ENCODE peak calls at places on chromosomes 2 and 18, in eight cellular contexts. L is upper lobe of right lung; U is body of pancreas; I is uterus; K is vagina; E is ovary; G is osteoblast; Y is CD4-positive, alpha-beta memory T cell. X is an unnamed sample.

GRCh38 chr2:217568289-217568985 is 434.4 kb downstream of the TNS1 start:
- DNase-seq in L (no peak), U (no peak), I (no peak), K (no peak), E (no peak), G (peak; percentile 2), Y (no peak), X (no peak)

GRCh38 chr2:16141641-16141921 is 201.2 kb downstream of the MYCN start:
- DNase-seq in L (no peak), U (no peak), I (no peak), K (no peak), E (no peak), G (no peak), Y (no peak), X (no peak)

GRCh38 chr2:241272298-241272721 is 43.2 kb downstream of the HDLBP start:
- DNase-seq in L (peak; percentile 80), U (peak; percentile 59), I (peak; percentile 45), K (peak; percentile 72), E (peak; percentile 55), G (no peak), Y (no peak), X (no peak)

GRCh38 chr2:185939858-185940257 is 201.3 kb downstream of the FSIP2 start:
- DNase-seq in L (no peak), U (no peak), I (no peak), K (no peak), E (no peak), G (no peak), Y (no peak), X (no peak)

GRCh38 chr2:112709703-112710102 is 11.1 kb upstream of the NT5DC4 start:
- DNase-seq in L (no peak), U (no peak), I (no peak), K (peak; percentile 67), E (no peak), G (no peak), Y (no peak), X (no peak)

GRCh38 chr2:203675086-203675485 is 31.4 kb upstream of the CD28 start:
- DNase-seq in L (no peak), U (no peak), I (no peak), K (no peak), E (no peak), G (peak; percentile 79), Y (no peak), X (no peak)

GRCh38 chr18:2547477-2548087 is 23.7 kb downstream of the METTL4 start:
- DNase-seq in L (no peak), U (no peak), I (no peak), K (no peak), E (no peak), G (peak; percentile 48), Y (peak; percentile 40), X (peak; percentile 53)

GRCh38 chr18:32661486-32662299 is 111.1 kb downstream of the KLHL14 start:
- DNase-seq in L (no peak), U (no peak), I (no peak), K (no peak), E (no peak), G (no peak), Y (no peak), X (no peak)

GRCh38 chr2:46337208-46337994 is 40.2 kb downstream of the EPAS1 start:
- DNase-seq in L (no peak), U (peak; percentile 62), I (no peak), K (no peak), E (no peak), G (no peak), Y (no peak), X (no peak)

DNA sequence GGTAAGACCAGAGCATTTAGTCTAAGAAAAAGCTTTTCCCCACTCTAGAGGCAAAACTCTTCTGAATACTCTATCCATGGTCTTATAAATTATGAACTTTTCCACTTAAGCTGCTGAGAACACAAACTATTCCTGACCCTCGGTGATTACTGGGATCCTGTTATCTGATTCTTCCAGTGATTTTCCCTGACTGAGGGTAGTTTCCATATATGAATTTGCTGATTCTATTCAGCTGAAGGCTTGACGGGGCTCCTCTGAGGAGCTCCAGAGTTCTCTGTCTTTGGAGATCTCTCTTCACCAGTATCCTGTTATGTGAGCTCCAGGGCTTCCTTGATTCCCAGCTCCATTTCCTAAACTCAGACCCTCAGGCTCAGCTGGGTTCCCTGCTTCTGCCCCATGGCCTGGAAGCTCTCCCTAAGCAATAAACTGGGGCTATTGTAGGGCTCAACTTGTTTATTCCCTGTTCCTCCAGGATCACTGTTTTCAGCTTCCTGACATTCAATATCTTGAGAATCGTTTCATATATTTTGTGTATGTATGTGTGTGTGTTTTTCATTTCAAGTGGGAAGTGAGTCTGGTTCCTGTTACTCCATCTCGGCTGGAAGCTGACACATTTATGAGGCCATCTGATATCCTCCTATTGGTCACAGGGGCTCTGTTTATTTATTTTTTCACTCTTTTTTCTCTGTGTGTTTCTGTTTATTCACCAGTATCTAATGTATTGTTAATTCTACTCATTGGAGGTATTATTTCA is 78.2 kb downstream of the ARHGAP28 start:
- DNase-seq in L (no peak), U (no peak), I (no peak), K (no peak), E (no peak), G (no peak), Y (no peak), X (no peak)
- H3K4me3 ChIP-seq in L (no peak overlapping the region), U (no peak overlapping the region), I (no peak overlapping the region), K (no peak overlapping the region), E (no peak overlapping the region), G (no peak overlapping the region), Y (no peak overlapping the region), X (no peak overlapping the region)

GRCh38 chr2:234885113-234885512 is 66.7 kb upstream of the SH3BP4 start:
- DNase-seq in L (no peak), U (peak; percentile 77), I (no peak), K (no peak), E (no peak), G (no peak), Y (no peak), X (no peak)

GRCh38 chr2:234884591-234884990 is 67.2 kb upstream of the SH3BP4 start:
- DNase-seq in L (no peak), U (peak; percentile 23), I (no peak), K (no peak), E (no peak), G (no peak), Y (no peak), X (no peak)

GRCh38 chr2:234879671-234880455 is 72.0 kb upstream of the SH3BP4 start:
- DNase-seq in L (no peak), U (peak; percentile 25), I (no peak), K (no peak), E (no peak), G (peak; percentile 67), Y (no peak), X (no peak)

GRCh38 chr2:234881413-234882241 is 70.2 kb upstream of the SH3BP4 start:
- DNase-seq in L (peak; percentile 91), U (peak; percentile 94), I (peak; percentile 87), K (no peak), E (peak; percentile 80), G (peak; percentile 96), Y (peak; percentile 19), X (peak; percentile 60)

DNA sequence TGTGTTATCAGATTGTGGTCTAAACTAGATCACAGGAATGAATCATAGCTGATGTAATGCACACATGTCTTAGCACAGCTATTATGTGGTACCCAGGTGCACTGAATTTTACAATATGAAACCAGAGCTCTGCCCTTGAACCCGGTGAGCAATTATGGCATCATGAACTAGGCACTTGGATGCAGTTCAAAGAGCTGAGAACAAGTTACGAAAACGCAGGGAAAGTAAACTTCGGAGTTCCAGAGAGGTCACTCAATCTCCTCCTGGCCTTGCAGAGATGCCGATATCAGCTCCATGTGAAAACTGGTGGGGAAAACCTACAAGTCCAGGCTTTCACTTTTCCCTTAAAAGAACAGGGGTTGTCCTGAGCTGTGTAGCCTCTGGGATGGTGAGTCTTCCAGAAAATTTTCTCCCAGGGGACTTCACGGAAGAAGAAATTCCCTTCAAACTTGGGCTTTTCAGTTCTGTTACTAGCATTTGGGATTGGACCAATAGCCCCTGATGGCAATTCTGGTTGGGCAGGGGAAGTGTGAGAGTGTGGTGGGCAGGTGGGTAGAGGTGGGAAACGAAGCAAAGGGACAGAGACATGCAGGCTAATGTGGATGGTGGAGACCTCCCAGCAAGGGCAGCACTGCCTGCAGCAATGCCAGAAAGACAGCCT is 71.1 kb upstream of the SH3BP4 start:
- DNase-seq in L (no peak), U (peak; percentile 78), I (no peak), K (no peak), E (no peak), G (peak; percentile 53), Y (no peak), X (peak; percentile 31)
- H3K4me3 ChIP-seq in L (no peak overlapping the region), U (no peak overlapping the region), I (no peak overlapping the region), K (no peak overlapping the region), E (no peak overlapping the region), G (peak overlapping the region; percentile 16), Y (no peak overlapping the region), X (no peak overlapping the region)

DNA sequence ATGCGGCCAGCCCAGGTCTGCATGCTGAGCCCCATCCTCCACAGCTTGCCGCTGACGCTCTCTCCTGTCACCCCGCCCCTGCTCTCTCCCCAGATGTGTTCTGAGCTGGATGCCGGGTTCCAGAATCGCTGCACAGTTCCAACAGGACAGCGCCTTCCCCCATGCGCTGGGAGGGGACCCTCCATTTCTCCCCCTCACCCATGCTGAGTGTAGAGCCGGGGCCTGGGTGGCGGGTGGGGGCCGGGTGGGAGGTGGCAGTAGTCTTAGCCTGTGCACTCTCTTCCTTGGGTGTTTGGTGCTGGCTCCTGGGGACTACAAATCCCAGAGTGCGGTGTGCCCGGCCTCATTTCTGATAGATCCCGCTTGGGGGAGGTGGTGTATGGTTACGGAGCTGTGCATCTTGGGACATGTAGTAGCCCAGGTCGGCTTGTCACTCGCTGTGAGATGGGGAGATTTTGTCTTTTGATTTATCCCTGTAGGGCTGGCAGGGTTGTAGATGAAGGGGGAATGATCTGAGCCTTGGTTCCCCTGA is 6.8 kb downstream of the DNAJB2 start:
- DNase-seq in L (peak; percentile 40), U (no peak), I (peak; percentile 68), K (no peak), E (peak; percentile 76), G (peak; percentile 92), Y (no peak), X (no peak)
- H3K4me3 ChIP-seq in L (no peak overlapping the region), U (no peak overlapping the region), I (no peak overlapping the region), K (peak overlapping the region; percentile 13), E (no peak overlapping the region), G (no peak overlapping the region), Y (no peak overlapping the region), X (no peak overlapping the region)

GRCh38 chr2:3953117-3953516 is 249.7 kb downstream of the DCDC2C start:
- DNase-seq in L (no peak), U (no peak), I (no peak), K (no peak), E (no peak), G (no peak), Y (no peak), X (no peak)

GRCh38 chr2:3956892-3957291 is 253.5 kb downstream of the DCDC2C start:
- DNase-seq in L (no peak), U (no peak), I (no peak), K (no peak), E (no peak), G (no peak), Y (no peak), X (no peak)

GRCh38 chr2:3956344-3956743 is 253.0 kb downstream of the DCDC2C start:
- DNase-seq in L (no peak), U (no peak), I (no peak), K (no peak), E (no peak), G (no peak), Y (no peak), X (no peak)

GRCh38 chr2:3951131-3951954 is 248.0 kb downstream of the DCDC2C start:
- DNase-seq in L (no peak), U (no peak), I (no peak), K (no peak), E (no peak), G (no peak), Y (no peak), X (no peak)
- H3K4me3 ChIP-seq in L (no peak overlapping the region), U (no peak overlapping the region), I (no peak overlapping the region), K (no peak overlapping the region), E (no peak overlapping the region), G (no peak overlapping the region), Y (no peak overlapping the region), X (no peak overlapping the region)

GRCh38 chr2:25410370-25410769 is 68.6 kb upstream of the DNMT3A start:
- DNase-seq in L (no peak), U (no peak), I (no peak), K (no peak), E (no peak), G (no peak), Y (no peak), X (no peak)
- H3K4me3 ChIP-seq in L (no peak overlapping the region), U (no peak overlapping the region), I (no peak overlapping the region), K (no peak overlapping the region), E (no peak overlapping the region), G (no peak overlapping the region), Y (no peak overlapping the region), X (no peak overlapping the region)

X was measured in Jurkat, Clone E6-1.